ENCODE peak calls at places on chromosomes 6 and 20, in seven cellular contexts. L is GM23248, H is PC-9, Z is Karpas-422, P is PC-3, X is H9, W is hepatocyte. U is an unnamed sample.

GRCh38 chr20:62841705-62842212 is 19.9 kb downstream of the TCFL5 start:
- DNase-seq in L (no peak), H (no peak), Z (no peak), P (no peak), X (no peak), W (no peak), U (no peak)

GRCh38 chr20:4766631-4767030 is 44.9 kb downstream of the PRND start:
- DNase-seq in L (no peak), H (no peak), Z (peak; percentile 79), P (no peak), X (no peak), W (no peak), U (no peak)

GRCh38 chr6:124203106-124203811 is 399.6 kb downstream of the NKAIN2 start:
- DNase-seq in L (no peak), H (no peak), Z (no peak), P (no peak), X (no peak), W (peak; percentile 7), U (no peak)

GRCh38 chr6:158835616-158836221 is 16.6 kb upstream of the EZR start:
- DNase-seq in L (no peak), H (peak; percentile 80), Z (no peak), P (no peak), X (peak; percentile 79), W (peak; percentile 86), U (no peak)

GRCh38 chr20:1686151-1686748 is 28.7 kb upstream of the SIRPG start:
- DNase-seq in L (no peak), H (no peak), Z (no peak), P (no peak), X (no peak), W (no peak), U (no peak)

GRCh38 chr6:99119109-99120031 is 171.6 kb upstream of the FBXL4 start:
- DNase-seq in L (peak; percentile 62), H (peak; percentile 15), Z (peak; percentile 77), P (peak; percentile 57), X (peak; percentile 32), W (peak; percentile 67), U (no peak)

GRCh38 chr6:44540881-44541280 is 153.4 kb downstream of the CDC5L start:
- DNase-seq in L (no peak), H (no peak), Z (no peak), P (no peak), X (peak; percentile 7), W (no peak), U (no peak)

GRCh38 chr20:23146857-23147256 is 60.7 kb upstream of the CD93 start:
- DNase-seq in L (peak; percentile 6), H (no peak), Z (no peak), P (no peak), X (no peak), W (no peak), U (no peak)

GRCh38 chr20:38934530-38934929 is 8.3 kb downstream of the FAM83D start:
- DNase-seq in L (no peak), H (no peak), Z (no peak), P (no peak), X (no peak), W (no peak), U (no peak)

GRCh38 chr6:54719633-54720032 is 126.9 kb upstream of the FAM83B start:
- DNase-seq in L (no peak), H (no peak), Z (no peak), P (no peak), X (no peak), W (no peak), U (no peak)

GRCh38 chr6:39441986-39442385 is 119.5 kb upstream of the KCNK16 start:
- DNase-seq in L (no peak), H (no peak), Z (no peak), P (no peak), X (no peak), W (no peak), U (no peak)

GRCh38 chr20:64106981-64107735 is at the start of gene NPBWR2:
- DNase-seq in L (no peak), H (no peak), Z (peak; percentile 87), P (no peak), X (peak; percentile 43), W (no peak), U (no peak)

GRCh38 chr6:104229057-104229456 is 630.7 kb downstream of the HACE1 start:
- DNase-seq in L (no peak), H (no peak), Z (no peak), P (peak; percentile 74), X (no peak), W (no peak), U (no peak)

GRCh38 chr20:50689864-50690263 is 1.5 kb downstream of the RIPOR3 start:
- DNase-seq in L (peak; percentile 61), H (peak; percentile 61), Z (no peak), P (no peak), X (no peak), W (no peak), U (no peak)

GRCh38 chr6:99032396-99032795 is 84.7 kb upstream of the FBXL4 start:
- DNase-seq in L (no peak), H (no peak), Z (no peak), P (no peak), X (no peak), W (no peak), U (no peak)

GRCh38 chr6:100099189-100100074 is 105.4 kb upstream of the MCHR2 start:
- DNase-seq in L (peak; percentile 67), H (no peak), Z (peak; percentile 64), P (peak; percentile 59), X (no peak), W (peak; percentile 39), U (no peak)

GRCh38 chr6:100490065-100490464 is 25.3 kb upstream of the SIM1 start:
- DNase-seq in L (no peak), H (no peak), Z (no peak), P (no peak), X (no peak), W (no peak), U (no peak)

GRCh38 chr6:134207431-134207830 is 110.5 kb downstream of the SGK1 start:
- DNase-seq in L (no peak), H (no peak), Z (no peak), P (no peak), X (no peak), W (no peak), U (no peak)

GRCh38 chr6:122692175-122692598 is 82.0 kb downstream of the PKIB start:
- DNase-seq in L (peak; percentile 46), H (peak; percentile 18), Z (no peak), P (peak; percentile 44), X (no peak), W (no peak), U (no peak)

GRCh38 chr20:62835931-62836861 is 19.3 kb downstream of the COL9A3 start:
- DNase-seq in L (peak; percentile 69), H (no peak), Z (no peak), P (peak; percentile 53), X (no peak), W (no peak), U (no peak)

GRCh38 chr6:99282479-99283062 is 66.9 kb downstream of the FAXC start:
- DNase-seq in L (peak; percentile 59), H (no peak), Z (peak; percentile 49), P (peak; percentile 26), X (no peak), W (peak; percentile 36), U (no peak)

GRCh38 chr20:60024245-60024644 is 66.0 kb downstream of the CDH26 start:
- DNase-seq in L (no peak), H (no peak), Z (no peak), P (no peak), X (no peak), W (no peak), U (no peak)

GRCh38 chr6:158789115-158789917 is 29.9 kb downstream of the EZR start:
- DNase-seq in L (no peak), H (no peak), Z (no peak), P (no peak), X (no peak), W (no peak), U (no peak)

GRCh38 chr20:63230800-63231268 is 4.9 kb upstream of the BIRC7 start:
- DNase-seq in L (peak; percentile 87), H (no peak), Z (no peak), P (peak; percentile 58), X (peak; percentile 91), W (peak; percentile 87), U (no peak)

GRCh38 chr6:131999545-132000146 is 48.5 kb upstream of the CCN2 start:
- DNase-seq in L (no peak), H (no peak), Z (no peak), P (no peak), X (no peak), W (no peak), U (no peak)

GRCh38 chr20:24665196-24665595 is 195.8 kb downstream of the SYNDIG1 start:
- DNase-seq in L (no peak), H (no peak), Z (no peak), P (no peak), X (no peak), W (no peak), U (no peak)

GRCh38 chr6:126307859-126308258 is 32.1 kb upstream of the CENPW start:
- DNase-seq in L (peak; percentile 69), H (no peak), Z (no peak), P (peak; percentile 50), X (no peak), W (no peak), U (no peak)

GRCh38 chr6:139295906-139296305 is 4.1 kb upstream of the TXLNB start:
- DNase-seq in L (no peak), H (no peak), Z (no peak), P (no peak), X (no peak), W (no peak), U (no peak)

GRCh38 chr6:1280666-1281300 is 31.1 kb upstream of the FOXQ1 start:
- DNase-seq in L (no peak), H (no peak), Z (no peak), P (no peak), X (no peak), W (no peak), U (no peak)
- H3K27ac ChIP-seq in L (no peak overlapping the region), H (no peak overlapping the region), Z (no peak overlapping the region), P (no peak overlapping the region), X (no peak overlapping the region), W (no peak overlapping the region), U (no peak overlapping the region)

GRCh38 chr6:88670369-88670768 is 293.0 kb downstream of the RNGTT start:
- DNase-seq in L (no peak), H (no peak), Z (no peak), P (no peak), X (no peak), W (no peak), U (no peak)
- H2AFZ ChIP-seq in L (no peak overlapping the region), H (no peak overlapping the region), Z (no peak overlapping the region), P (no peak overlapping the region), X (no peak overlapping the region), W (no peak overlapping the region), U (no peak overlapping the region)

DNA sequence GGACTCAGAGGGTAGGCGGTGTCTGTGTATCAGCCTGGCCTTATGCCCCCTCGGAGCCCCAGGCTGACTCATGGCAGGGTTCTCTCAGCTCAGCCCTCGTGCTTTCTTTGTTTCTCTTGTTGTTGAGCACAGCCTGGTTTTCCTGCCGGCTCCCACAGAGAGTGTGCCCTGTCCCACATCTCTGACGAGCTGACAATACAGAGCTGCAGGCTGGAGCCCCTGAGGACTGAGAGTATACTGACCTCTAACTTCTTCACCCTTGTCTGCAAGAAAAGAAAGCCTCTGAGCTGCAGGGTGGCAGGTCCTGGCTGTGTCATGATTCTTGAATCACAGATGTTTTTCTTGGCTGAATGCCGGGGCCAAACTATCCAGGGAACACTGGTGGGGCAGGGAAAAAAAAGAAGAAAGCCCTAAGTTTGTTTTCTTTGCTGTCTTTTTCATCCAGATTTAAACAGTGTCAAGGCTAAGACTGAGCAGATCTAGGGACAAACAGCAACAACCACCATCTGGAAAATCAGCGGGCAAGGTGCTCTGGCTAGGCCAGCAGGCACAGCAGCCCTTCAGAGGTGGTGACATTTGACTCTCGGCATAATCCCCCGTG is 63.3 kb upstream of the ZNF133 start:
- DNase-seq in L (peak; percentile 87), H (peak; percentile 77), Z (no peak), P (peak; percentile 82), X (no peak), W (peak; percentile 61), U (no peak)
- H3K4me2 ChIP-seq in L (peak overlapping the region; percentile 73), H (peak overlapping the region; percentile 76), Z (no peak overlapping the region), P (peak overlapping the region; percentile 79), X (no peak overlapping the region), W (peak overlapping the region; percentile 57), U (peak overlapping the region; percentile 66)

GRCh38 chr6:17863971-17864754 is 123.3 kb downstream of the KIF13A start:
- DNase-seq in L (peak; percentile 93), H (peak; percentile 34), Z (no peak), P (peak; percentile 96), X (no peak), W (no peak), U (peak; percentile 97)
- H3K27ac ChIP-seq in L (peak overlapping the region; percentile 98), H (peak overlapping the region; percentile 94), Z (no peak overlapping the region), P (peak overlapping the region; percentile 96), X (no peak overlapping the region), W (peak overlapping the region; percentile 77), U (peak overlapping the region; percentile 99)